ENCODE peak calls at places on chromosomes 4 and X, in ten cellular contexts. R is GM12878; P is A673; D is CD4-positive, alpha-beta memory T cell; I is psoas muscle; V is pancreas; G is H9; Q is aorta; A is cardiac muscle cell; L is heart right ventricle. F is an unnamed sample. For H3K4me1, the result is how much of the 10 kb centered on the place peaks cover.

GRCh38 chr4:81470456-81471327 is 1.0 kb downstream of the RASGEF1B start:
- DNase-seq in R (no peak), P (peak), D (peak), I (no peak), V (peak), G (peak), Q (peak), A (peak), L (peak), F (no peak)

GRCh38 chrX:2503591-2504500 is 3.1 kb upstream of the DHRSX start:
- DNase-seq in R (no peak), P (no peak), D (no peak), I (no peak), V (no peak), G (no peak), Q (peak), A (no peak), L (no peak), F (no peak)

GRCh38 chr4:26178874-26179273 is 141.9 kb upstream of the RBPJ start:
- DNase-seq in R (no peak), P (peak), D (no peak), I (peak), V (no peak), G (no peak), Q (no peak), A (no peak), L (peak), F (peak)

GRCh38 chr4:78372282-78372988 is 179.1 kb upstream of the ANXA3 start:
- DNase-seq in R (no peak), P (no peak), D (no peak), I (no peak), V (no peak), G (no peak), Q (no peak), A (peak), L (no peak), F (no peak)

GRCh38 chr4:112185740-112186670 is 40.8 kb downstream of the FAM241A start:
- DNase-seq in R (no peak), P (no peak), D (no peak), I (no peak), V (no peak), G (no peak), Q (no peak), A (no peak), L (no peak), F (no peak)

GRCh38 chr4:78923459-78924312 is 15.6 kb downstream of the PAQR3 start:
- DNase-seq in R (no peak), P (no peak), D (no peak), I (no peak), V (no peak), G (no peak), Q (no peak), A (no peak), L (no peak), F (no peak)

GRCh38 chr4:150119492-150119891 is 41.2 kb downstream of the DCLK2 start:
- DNase-seq in R (no peak), P (no peak), D (no peak), I (no peak), V (no peak), G (no peak), Q (no peak), A (no peak), L (no peak), F (no peak)

GRCh38 chrX:15299945-15300851 is 15.2 kb downstream of the ASB11 start:
- DNase-seq in R (no peak), P (peak), D (peak), I (no peak), V (no peak), G (no peak), Q (no peak), A (no peak), L (no peak), F (no peak)

GRCh38 chr4:180028682-180029081 is 2214.5 kb upstream of the TENM3 start:
- DNase-seq in R (peak), P (peak), D (no peak), I (peak), V (peak), G (peak), Q (no peak), A (peak), L (no peak), F (no peak)

GRCh38 chr4:36006226-36006625 is 238.1 kb downstream of the ARAP2 start:
- DNase-seq in R (no peak), P (peak), D (no peak), I (no peak), V (no peak), G (no peak), Q (no peak), A (no peak), L (no peak), F (no peak)

GRCh38 chr4:57233391-57233790 is 123.2 kb upstream of the IGFBP7 start:
- DNase-seq in R (no peak), P (no peak), D (no peak), I (no peak), V (no peak), G (no peak), Q (no peak), A (no peak), L (no peak), F (no peak)

GRCh38 chr4:24582235-24582863 is 2.0 kb downstream of the DHX15 start:
- DNase-seq in R (no peak), P (peak), D (no peak), I (no peak), V (no peak), G (no peak), Q (no peak), A (no peak), L (no peak), F (no peak)
- H3K4me1 ChIP-seq in R (under half), P (under half), D (half or more), I (half or more), V (under half), G (under half), Q (under half), A (under half), L (half or more), F (under half)

DNA sequence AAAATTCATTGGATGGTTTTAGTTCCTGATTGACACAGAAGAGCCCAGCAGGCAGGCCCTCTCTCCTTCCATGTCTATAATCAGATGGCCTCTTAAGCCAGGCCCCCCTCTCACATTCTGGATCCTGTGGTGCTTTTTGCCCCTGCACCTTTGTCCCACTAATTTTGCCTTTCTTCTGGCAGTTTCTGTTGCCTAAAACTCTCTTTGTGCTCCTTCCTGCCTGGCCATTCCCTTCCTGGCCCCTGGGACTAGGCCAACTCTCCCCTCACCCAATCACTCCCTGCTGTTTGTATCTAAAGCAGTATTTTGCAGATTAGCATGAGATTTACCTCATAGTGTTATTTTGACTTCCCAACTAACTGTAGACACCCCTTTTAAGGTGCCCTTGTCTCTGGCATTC is 42.7 kb upstream of the DDX3X start:
- DNase-seq in R (no peak), P (no peak), D (no peak), I (no peak), V (no peak), G (peak), Q (no peak), A (no peak), L (no peak), F (no peak)
- H3K27ac ChIP-seq in R (no peak), P (no peak), D (no peak), I (no peak), V (no peak), G (peak), Q (no peak), A (no peak), L (no peak), F (no peak)

GRCh38 chrX:20060961-20061868 is 55.5 kb downstream of the MAP7D2 start:
- DNase-seq in R (peak), P (no peak), D (no peak), I (no peak), V (no peak), G (no peak), Q (no peak), A (no peak), L (no peak), F (no peak)
- H3K4me1 ChIP-seq in R (under half), P (under half), D (under half), I (under half), V (under half), G (under half), Q (under half), A (under half), L (under half), F (under half)

GRCh38 chr4:11910780-11911179 is 482.1 kb upstream of the HS3ST1 start:
- DNase-seq in R (no peak), P (no peak), D (no peak), I (no peak), V (no peak), G (no peak), Q (no peak), A (no peak), L (no peak), F (no peak)

GRCh38 chr4:11908712-11909111 is 480.0 kb upstream of the HS3ST1 start:
- DNase-seq in R (no peak), P (no peak), D (no peak), I (no peak), V (no peak), G (no peak), Q (no peak), A (no peak), L (no peak), F (no peak)

GRCh38 chr4:11912886-11913285 is 484.2 kb upstream of the HS3ST1 start:
- DNase-seq in R (no peak), P (no peak), D (no peak), I (no peak), V (no peak), G (no peak), Q (no peak), A (no peak), L (no peak), F (no peak)

DNA sequence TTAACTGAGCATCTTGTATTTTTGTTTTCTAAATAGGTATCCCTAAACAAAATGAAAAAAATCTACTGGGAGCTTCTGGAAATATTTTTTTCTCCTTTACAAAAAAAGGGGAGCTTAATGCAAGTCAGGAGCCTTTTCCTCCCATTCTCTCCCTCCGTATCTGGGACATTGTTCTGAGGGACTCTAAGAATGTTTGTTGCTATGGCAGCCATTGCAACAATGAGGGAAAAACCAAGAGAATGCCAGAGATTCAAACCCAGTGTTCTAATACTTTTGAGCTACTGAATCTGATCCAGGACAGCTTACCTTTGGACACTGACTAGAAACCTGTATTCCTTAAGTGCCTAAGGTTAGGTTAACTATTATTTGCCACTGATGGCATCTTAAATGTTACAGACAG is 485.7 kb upstream of the HS3ST1 start:
- DNase-seq in R (no peak), P (no peak), D (no peak), I (no peak), V (no peak), G (peak), Q (no peak), A (no peak), L (no peak), F (no peak)
- H3K27ac ChIP-seq in R (no peak), P (no peak), D (no peak), I (no peak), V (no peak), G (no peak), Q (no peak), A (no peak), L (no peak), F (no peak)

DNA sequence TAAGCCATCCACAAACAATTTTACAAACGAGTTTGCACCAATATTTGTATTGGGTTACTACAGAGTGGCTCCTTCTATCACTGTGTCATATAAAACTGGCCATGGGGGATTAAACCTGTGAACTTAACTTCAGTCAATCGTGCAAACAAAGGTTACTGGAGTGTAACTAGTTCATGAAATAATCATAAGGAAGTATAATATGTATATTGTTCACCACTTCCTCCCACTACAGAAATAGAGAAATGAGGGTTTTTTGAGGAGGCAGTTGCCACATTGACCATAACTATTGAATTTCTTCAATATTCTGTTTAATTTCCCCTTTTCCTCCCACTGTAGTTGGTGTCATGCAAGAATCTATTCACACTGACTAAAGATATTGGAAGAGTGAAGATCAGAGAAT is at the start of gene GPR82:
- DNase-seq in R (no peak), P (no peak), D (no peak), I (no peak), V (no peak), G (no peak), Q (no peak), A (no peak), L (no peak), F (no peak)
- H3K4me1 ChIP-seq in R (under half), P (under half), D (under half), I (under half), V (under half), G (under half), Q (under half), A (under half), L (under half), F (under half)

DNA sequence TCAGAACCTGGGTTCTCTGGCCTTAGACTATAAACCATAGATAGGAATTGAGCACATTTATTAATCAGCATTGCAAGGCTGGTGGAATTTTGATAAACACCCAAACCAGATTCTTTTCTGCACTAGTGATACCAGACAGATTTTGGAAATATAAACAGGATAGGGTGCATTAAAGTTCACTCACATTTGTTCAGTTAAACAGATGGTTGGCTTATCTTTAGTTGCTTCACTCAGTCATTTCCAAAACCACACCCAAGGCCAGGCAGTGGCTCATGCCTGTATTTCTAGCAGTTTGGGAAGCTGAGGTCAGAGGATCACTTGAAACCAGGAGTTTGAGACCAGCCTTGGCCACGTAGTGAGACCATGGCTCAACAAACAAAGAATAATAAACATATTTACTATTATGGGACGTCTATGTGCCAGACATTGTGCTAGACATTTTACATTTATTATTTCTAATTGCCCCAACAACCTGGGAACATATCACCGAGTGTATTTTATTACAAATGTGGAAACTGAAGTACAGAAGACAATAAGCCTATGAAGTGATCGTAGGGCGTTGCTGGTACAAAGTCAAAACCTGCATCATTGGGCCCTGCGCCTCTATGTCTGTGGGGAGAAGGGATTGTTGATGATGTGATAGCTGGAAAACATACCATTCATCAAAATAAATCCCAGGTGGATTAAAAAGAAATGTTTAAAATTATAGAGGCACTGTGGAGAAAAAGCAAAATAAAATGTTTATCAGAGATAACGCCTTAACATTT is 15.0 kb downstream of the ADD1 start:
- DNase-seq in R (no peak), P (no peak), D (no peak), I (no peak), V (no peak), G (no peak), Q (no peak), A (no peak), L (no peak), F (no peak)
- H3K27ac ChIP-seq in R (no peak), P (no peak), D (no peak), I (peak), V (no peak), G (no peak), Q (no peak), A (peak), L (peak), F (no peak)

F was measured in ovary.